ENCODE peak calls at places on chromosomes 4 and X, in ten cellular contexts. L is AG10803; T is AG09319; Q is activated CD8-positive, alpha-beta T cell treated with anti-CD3 and anti-CD28 coated beads for 36 hours; J is HL-60; O is neural crest cell; U is choroid plexus epithelial cell; F is pancreas; V is heart left ventricle; C is H9. X is an unnamed sample.

GRCh38 chr4:122360754-122361153 is 18.1 kb upstream of the ADAD1 start:
- DNase-seq in C (no peak), F (no peak), J (no peak), T (no peak), O (no peak), Q (no peak), V (no peak), U (no peak), L (no peak), X (no peak)

GRCh38 chr4:94406668-94407437 is 44.9 kb upstream of the PDLIM5 start:
- DNase-seq in Q (peak), L (peak), J (peak), F (no peak), C (peak), O (peak), T (peak), V (peak), U (peak), X (peak)

GRCh38 chr4:53019485-53020382 is 157.6 kb downstream of the RASL11B start:
- DNase-seq in J (no peak), C (no peak), V (no peak), Q (no peak), L (peak), F (no peak), T (no peak), O (no peak), U (peak), X (no peak)

GRCh38 chrX:116185163-116185562 is 14.6 kb downstream of the AGTR2 start:
- DNase-seq in O (no peak), U (no peak), F (no peak), T (no peak), C (no peak), V (no peak), L (no peak), J (no peak), Q (no peak), X (no peak)

GRCh38 chr4:36196145-36196925 is 48.0 kb downstream of the ARAP2 start:
- DNase-seq in U (no peak), O (no peak), J (no peak), C (no peak), F (no peak), L (no peak), Q (no peak), T (no peak), V (no peak), X (no peak)

GRCh38 chrX:545488-545887 is 85.1 kb upstream of the SHOX start:
- DNase-seq in O (no peak), Q (no peak), U (peak), J (no peak), V (no peak), C (no peak), L (peak), F (no peak), T (no peak), X (no peak)

GRCh38 chrX:97587171-97587570 is 703.5 kb downstream of the RPA4 start:
- DNase-seq in V (no peak), T (no peak), F (no peak), J (no peak), L (no peak), U (no peak), C (no peak), O (no peak), Q (no peak), X (no peak)

GRCh38 chr4:1291091-1291490 is 1.4 kb downstream of the MAEA start:
- DNase-seq in Q (no peak), V (no peak), J (no peak), F (no peak), C (peak), T (no peak), O (no peak), L (no peak), U (no peak), X (no peak)

GRCh38 chr4:38531126-38531737 is 132.8 kb upstream of the KLF3 start:
- DNase-seq in L (no peak), U (peak), T (no peak), V (no peak), O (no peak), J (no peak), Q (no peak), C (no peak), F (no peak), X (no peak)

GRCh38 chrX:100830547-100830946 is 10.4 kb downstream of the CSTF2 start:
- DNase-seq in J (no peak), Q (no peak), T (no peak), C (no peak), F (no peak), U (no peak), O (no peak), L (no peak), V (no peak), X (no peak)

GRCh38 chr4:138910201-138910913 is 105.2 kb upstream of the NOCT start:
- DNase-seq in U (peak), O (no peak), J (no peak), V (no peak), C (no peak), Q (no peak), F (no peak), L (no peak), T (no peak), X (no peak)

GRCh38 chrX:1401611-1402430 is 9.9 kb upstream of the SLC25A6 start:
- DNase-seq in Q (no peak), U (no peak), O (no peak), J (no peak), V (no peak), T (no peak), F (peak), C (no peak), L (no peak), X (no peak)

GRCh38 chrX:55710701-55711100 is 6.8 kb upstream of the RRAGB start:
- DNase-seq in J (no peak), V (peak), U (peak), F (no peak), L (peak), O (no peak), C (no peak), Q (no peak), T (no peak), X (no peak)

GRCh38 chr4:91257721-91258120 is 1046.0 kb upstream of the GRID2 start:
- DNase-seq in O (no peak), L (no peak), C (no peak), J (no peak), F (no peak), Q (no peak), T (no peak), U (no peak), V (no peak), X (no peak)

GRCh38 chr4:110475881-110476818 is at the start of gene ENPEP:
- DNase-seq in F (peak), U (peak), L (peak), Q (no peak), T (peak), J (no peak), C (peak), V (peak), O (no peak), X (no peak)

GRCh38 chrX:85004255-85004654 is 578 bp downstream of the APOOL start:
- DNase-seq in J (no peak), V (no peak), O (no peak), F (no peak), C (no peak), U (peak), L (peak), T (no peak), Q (no peak), X (no peak)

GRCh38 chrX:16114640-16115039 is 8.7 kb upstream of the GRPR start:
- DNase-seq in V (no peak), F (no peak), O (no peak), T (peak), C (no peak), L (peak), J (no peak), U (peak), Q (no peak), X (no peak)

GRCh38 chr4:106898621-106899230 is 137.4 kb downstream of the DKK2 start:
- DNase-seq in T (peak), V (no peak), L (peak), U (peak), O (peak), F (no peak), Q (peak), C (peak), J (peak), X (peak)

GRCh38 chr4:153394945-153395344 is 50.5 kb downstream of the MND1 start:
- DNase-seq in J (no peak), V (no peak), U (no peak), T (no peak), Q (no peak), L (no peak), O (no peak), F (no peak), C (no peak), X (no peak)

GRCh38 chr4:111027526-111027925 is 404.6 kb upstream of the PITX2 start:
- DNase-seq in U (peak), L (peak), C (no peak), Q (no peak), T (no peak), O (no peak), V (no peak), F (no peak), J (no peak), X (no peak)

GRCh38 chr4:30776921-30777415 is 56.8 kb downstream of the PCDH7 start:
- DNase-seq in O (no peak), Q (no peak), V (no peak), C (no peak), T (no peak), L (no peak), F (no peak), J (no peak), U (no peak), X (no peak)

GRCh38 chr4:24001945-24002640 is 112.2 kb upstream of the PPARGC1A start:
- DNase-seq in Q (no peak), O (no peak), C (no peak), J (no peak), V (no peak), T (no peak), F (no peak), U (peak), L (no peak), X (no peak)

GRCh38 chrX:108712886-108713285 is 23.5 kb downstream of the IRS4 start:
- DNase-seq in T (no peak), J (no peak), Q (no peak), F (no peak), U (no peak), C (no peak), O (no peak), L (no peak), V (no peak), X (no peak)

GRCh38 chr4:100641326-100641725 is 123.5 kb upstream of the EMCN start:
- DNase-seq in F (no peak), V (no peak), J (no peak), U (no peak), C (no peak), O (no peak), T (no peak), Q (no peak), L (no peak), X (no peak)

GRCh38 chr4:3836802-3837601 is 70.8 kb downstream of the ADRA2C start:
- DNase-seq in V (no peak), U (no peak), J (no peak), O (peak), T (no peak), Q (peak), F (no peak), C (peak), L (no peak), X (no peak)

GRCh38 chr4:150038335-150039076 is 39.7 kb upstream of the DCLK2 start:
- DNase-seq in O (no peak), C (no peak), T (no peak), U (no peak), J (no peak), F (no peak), L (no peak), Q (no peak), V (no peak), X (no peak)

GRCh38 chrX:39818750-39819149 is 279.0 kb downstream of the BCOR start:
- DNase-seq in V (no peak), C (no peak), F (no peak), Q (no peak), J (no peak), U (no peak), T (no peak), L (no peak), O (no peak), X (no peak)

GRCh38 chr4:1177274-1178141 is 5.1 kb upstream of the SPON2 start:
- DNase-seq in C (no peak), F (no peak), U (no peak), O (no peak), Q (peak), V (no peak), L (no peak), T (no peak), J (no peak), X (no peak)

GRCh38 chr4:90127706-90128345 is 632 bp downstream of the CCSER1 start:
- DNase-seq in F (peak), U (no peak), V (peak), L (no peak), Q (no peak), C (no peak), J (no peak), T (no peak), O (no peak), X (no peak)

GRCh38 chr4:102687373-102687981 is 73.3 kb downstream of the MANBA start:
- DNase-seq in F (no peak), C (no peak), Q (no peak), U (peak), J (no peak), O (no peak), L (peak), T (no peak), V (no peak), X (no peak)

GRCh38 chr4:53307210-53307609 is 58.7 kb downstream of the SCFD2 start:
- DNase-seq in T (no peak), J (no peak), O (no peak), F (no peak), L (peak), Q (no peak), U (no peak), C (no peak), V (no peak), X (no peak)

GRCh38 chr4:100547541-100548208 is 29.9 kb upstream of the EMCN start:
- DNase-seq in L (no peak), C (peak), J (no peak), F (no peak), O (no peak), V (no peak), U (no peak), Q (no peak), T (no peak), X (no peak)

GRCh38 chr4:47374477-47374876 is 89.0 kb downstream of the COMMD8 start:
- DNase-seq in J (no peak), L (peak), F (no peak), V (no peak), T (no peak), U (peak), Q (no peak), O (no peak), C (no peak), X (no peak)

GRCh38 chr4:105509291-105509690 is 35.4 kb upstream of the PPA2 start:
- DNase-seq in T (no peak), L (no peak), F (no peak), V (no peak), C (no peak), O (no peak), U (no peak), Q (no peak), J (no peak), X (no peak)

GRCh38 chr4:18464160-18464559 is 442.6 kb upstream of the LCORL start:
- DNase-seq in J (no peak), U (no peak), O (no peak), F (no peak), V (no peak), T (no peak), Q (no peak), L (no peak), C (no peak), X (no peak)

GRCh38 chr4:152643153-152644035 is 36.4 kb downstream of the TMEM154 start:
- DNase-seq in V (no peak), F (no peak), T (no peak), J (peak), U (no peak), L (no peak), O (no peak), Q (peak), C (no peak), X (no peak)

GRCh38 chr4:53601251-53601764 is 10.0 kb upstream of the LNX1 start:
- DNase-seq in O (peak), L (no peak), V (peak), C (peak), F (peak), Q (no peak), U (peak), J (no peak), T (no peak), X (peak)

GRCh38 chrX:143757375-143757774 is 36.8 kb upstream of the SPANXN2 start:
- DNase-seq in T (no peak), J (no peak), U (no peak), Q (no peak), F (no peak), V (no peak), O (no peak), L (no peak), C (peak), X (no peak)

DNA sequence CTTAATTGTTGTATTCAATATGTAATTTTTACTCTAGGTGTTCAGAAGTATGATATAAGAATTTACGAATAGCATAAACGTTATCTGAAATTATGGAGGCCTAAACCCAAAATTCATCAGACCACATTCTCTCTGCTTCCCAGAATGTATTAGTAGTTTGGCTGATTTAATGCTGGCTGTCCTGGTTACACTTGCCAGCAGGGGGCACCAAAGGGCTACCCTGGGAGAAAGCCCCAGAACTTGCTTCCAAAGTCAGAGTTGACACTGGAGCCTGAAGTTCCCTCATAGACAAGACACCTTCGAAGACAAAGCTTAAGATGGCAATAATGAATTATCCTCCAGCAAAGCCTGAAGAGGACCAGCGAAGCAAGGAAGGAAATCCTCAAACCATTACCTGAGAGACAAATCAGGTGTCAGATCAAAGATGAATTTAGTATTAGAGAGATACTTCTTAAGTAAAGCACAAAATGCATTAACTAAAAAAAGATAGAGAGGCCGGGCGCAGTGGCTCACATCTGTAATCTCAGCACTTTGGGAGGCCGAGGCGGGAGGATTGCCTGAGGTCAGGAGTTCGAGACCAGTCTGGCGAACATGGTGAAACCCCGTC is 11.3 kb upstream of the ANOS1 start:
- DNase-seq in C (peak), T (no peak), Q (peak), F (peak), U (peak), L (peak), V (no peak), J (peak), O (peak), X (peak)
- TF ChIP-seq CTCF in C (peak), T (peak), Q (peak), F (peak), U (peak), L (peak), V (peak), J (peak), O (peak), X (peak)

GRCh38 chr4:183362916-183363542 is 40.8 kb upstream of the CLDN24 start:
- DNase-seq in V (no peak), C (no peak), T (no peak), U (peak), F (no peak), O (no peak), J (no peak), L (peak), Q (no peak), X (peak)
- TF ChIP-seq CTCF in V (no peak), C (peak), T (no peak), U (peak), F (no peak), O (peak), J (no peak), L (peak), Q (no peak), X (no peak)

GRCh38 chr4:55158957-55159356 is 33.6 kb upstream of the KDR start:
- DNase-seq in L (no peak), O (no peak), C (no peak), J (no peak), T (no peak), F (no peak), U (no peak), Q (no peak), V (no peak), X (no peak)
- TF ChIP-seq CTCF in L (peak), O (no peak), C (peak), J (no peak), T (no peak), F (no peak), U (peak), Q (no peak), V (no peak), X (no peak)

DNA sequence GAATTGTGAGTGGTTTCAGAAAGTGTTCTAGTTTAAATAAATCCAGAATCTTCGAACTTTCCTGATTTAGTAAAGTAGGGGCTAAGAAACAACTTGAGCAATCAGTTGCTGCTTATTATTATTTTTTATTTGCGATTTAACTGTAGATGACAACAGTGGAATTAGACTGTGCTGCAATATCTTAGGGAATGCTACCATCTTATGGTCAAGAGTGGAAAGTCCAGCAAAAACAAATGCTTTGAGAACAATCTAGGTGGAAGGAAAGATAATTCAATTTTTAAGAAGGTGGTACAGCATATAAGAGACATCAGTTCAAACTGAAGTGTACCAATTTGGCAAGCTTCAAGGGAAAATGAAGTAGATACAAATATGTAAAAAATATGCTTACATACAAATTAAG is 73.3 kb downstream of the CYLC1 start:
- DNase-seq in Q (no peak), O (no peak), F (no peak), J (no peak), V (no peak), T (no peak), L (no peak), C (no peak), U (no peak), X (no peak)
- TF ChIP-seq CTCF in Q (no peak), O (peak), F (no peak), J (no peak), V (no peak), T (no peak), L (no peak), C (peak), U (no peak), X (no peak)

GRCh38 chrX:42680651-42681050 is 97.3 kb downstream of the PPP1R2C start:
- DNase-seq in L (peak), F (no peak), U (peak), O (no peak), C (peak), J (no peak), Q (no peak), V (peak), T (no peak), X (peak)
- TF ChIP-seq CTCF in L (peak), F (no peak), U (peak), O (no peak), C (peak), J (no peak), Q (no peak), V (no peak), T (no peak), X (no peak)

DNA sequence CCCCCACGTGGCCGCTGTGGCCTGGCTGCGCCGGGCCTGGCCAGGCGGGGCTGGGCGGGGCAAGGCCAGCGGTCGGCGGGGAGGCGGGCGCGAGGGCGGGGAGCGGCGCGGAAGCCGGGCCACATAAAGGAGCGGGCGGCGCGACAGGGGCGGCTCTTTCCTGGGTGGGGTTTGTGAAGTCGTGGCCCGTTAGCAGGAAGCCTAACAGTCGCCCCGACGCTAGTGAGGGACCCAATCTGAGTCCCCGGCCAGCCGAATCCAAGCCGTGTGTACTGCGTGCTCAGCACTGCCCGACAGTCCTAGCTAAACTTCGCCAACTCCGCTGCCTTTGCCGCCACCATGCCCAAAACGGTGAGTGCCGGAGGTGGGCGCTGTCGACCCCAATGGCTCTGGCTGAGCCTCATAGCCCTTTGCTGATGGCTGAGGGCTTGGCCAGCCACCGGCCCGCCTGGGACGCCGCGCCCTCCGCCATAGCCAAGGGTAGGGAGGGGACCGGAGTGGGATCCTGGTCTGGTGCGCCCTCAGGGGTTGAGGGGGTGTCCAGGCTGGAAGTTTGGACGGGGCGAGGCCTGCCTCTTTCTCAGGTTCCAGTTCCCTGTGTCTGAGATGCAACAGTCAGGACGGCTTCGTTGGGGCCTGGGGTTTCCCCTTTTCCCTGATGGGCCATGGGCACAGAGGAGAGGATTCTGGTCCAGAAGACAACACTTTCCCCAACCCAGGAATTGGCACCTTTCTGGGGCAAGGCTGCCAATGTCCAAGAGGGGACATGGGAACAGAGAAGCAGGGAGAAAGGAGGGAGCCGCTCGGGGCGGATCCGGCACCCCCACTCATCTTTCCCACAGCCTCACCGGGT is at the start of gene MSN:
- DNase-seq in O (peak), F (peak), C (peak), U (peak), T (no peak), V (peak), Q (peak), L (peak), J (peak), X (peak)
- TF ChIP-seq CTCF in O (no peak), F (no peak), C (peak), U (peak), T (peak), V (no peak), Q (no peak), L (no peak), J (no peak), X (no peak)

X was measured in endothelial cell.